ENCODE peak calls at places on chromosomes 5 and 9, in four cellular contexts. L, H, I and Q are unnamed samples.

GRCh38 chr9:129237195-129237611 is 59.1 kb upstream of the IER5L start:
- DNase-seq in I (peak), L (no peak), H (no peak), Q (peak)

GRCh38 chr9:136614967-136615623 is 47.6 kb upstream of the EGFL7 start:
- DNase-seq in H (no peak), I (no peak), L (no peak), Q (no peak)

GRCh38 chr5:88724201-88724600 is 158.8 kb downstream of the MEF2C start:
- DNase-seq in I (no peak), H (no peak), L (peak), Q (no peak)

GRCh38 chr9:73183917-73184861 is 32.5 kb downstream of the ANXA1 start:
- DNase-seq in L (peak), H (peak), I (no peak), Q (no peak)

GRCh38 chr5:171367424-171368370 is 20.0 kb upstream of the NPM1 start:
- DNase-seq in L (no peak), I (no peak), H (no peak), Q (no peak)

GRCh38 chr5:11385251-11385900 is 518.9 kb downstream of the CTNND2 start:
- DNase-seq in L (no peak), H (no peak), I (no peak), Q (no peak)

GRCh38 chr9:129232839-129233568 is 54.9 kb upstream of the IER5L start:
- DNase-seq in H (no peak), L (no peak), I (no peak), Q (no peak)

GRCh38 chr5:146539973-146540372 is 24.0 kb upstream of the GPR151 start:
- DNase-seq in L (no peak), H (no peak), I (no peak), Q (no peak)

GRCh38 chr9:34962530-34962929 is 4.4 kb downstream of the PHF24 start:
- DNase-seq in L (no peak), H (no peak), I (no peak), Q (no peak)

GRCh38 chr9:34292552-34292951 is 36.5 kb downstream of the KIF24 start:
- DNase-seq in H (no peak), L (no peak), I (no peak), Q (no peak)

GRCh38 chr9:72193478-72193881 is 44.2 kb downstream of the GDA start:
- DNase-seq in I (no peak), L (no peak), H (no peak), Q (no peak)

GRCh38 chr5:63262191-63262981 is 683.8 kb downstream of the LRRC70 start:
- DNase-seq in I (no peak), H (no peak), L (no peak), Q (no peak)

GRCh38 chr5:12911156-12911555 is 1006.9 kb upstream of the CTNND2 start:
- DNase-seq in I (no peak), H (no peak), L (no peak), Q (no peak)

GRCh38 chr5:41835625-41836024 is 34.6 kb downstream of the OXCT1 start:
- DNase-seq in L (no peak), H (no peak), I (no peak), Q (peak)

GRCh38 chr5:150131461-150131860 is 24.2 kb downstream of the PDGFRB start:
- DNase-seq in I (no peak), L (no peak), H (no peak), Q (no peak)

GRCh38 chr5:173324115-173325001 is 3.9 kb downstream of the STC2 start:
- DNase-seq in L (peak), H (peak), I (no peak), Q (peak)

GRCh38 chr9:100602302-100602930 is 24.5 kb downstream of the CAVIN4 start:
- DNase-seq in H (peak), I (no peak), L (peak), Q (no peak)

GRCh38 chr9:9961934-9962333 is 650.9 kb downstream of the PTPRD start:
- DNase-seq in L (no peak), H (no peak), I (no peak), Q (no peak)

GRCh38 chr9:105148328-105149006 is 96.0 kb upstream of the SLC44A1 start:
- DNase-seq in L (no peak), H (no peak), I (no peak), Q (no peak)

GRCh38 chr9:112844771-112845542 is 45.7 kb downstream of the SLC46A2 start:
- DNase-seq in H (peak), I (peak), L (peak), Q (peak)

GRCh38 chr5:135709998-135710670 is 124.3 kb upstream of the SLC25A48 start:
- DNase-seq in H (no peak), I (no peak), L (no peak), Q (no peak)

GRCh38 chr9:16832101-16832500 is 38.4 kb downstream of the BNC2 start:
- DNase-seq in I (no peak), H (no peak), L (no peak), Q (no peak)

GRCh38 chr5:65611524-65611923 is 12.6 kb downstream of the TRIM23 start:
- DNase-seq in L (peak), H (no peak), I (no peak), Q (no peak)

GRCh38 chr9:137918331-137919094 is 40.9 kb downstream of the CACNA1B start:
- DNase-seq in I (no peak), L (no peak), H (no peak), Q (no peak)

GRCh38 chr5:176740702-176741565 is 69.4 kb upstream of the UNC5A start:
- DNase-seq in L (peak), H (no peak), I (no peak), Q (no peak)

GRCh38 chr9:32954642-32955041 is 46.8 kb downstream of the APTX start:
- DNase-seq in L (no peak), H (no peak), I (no peak), Q (no peak)

GRCh38 chr5:77152441-77152840 is 58.0 kb upstream of the PDE8B start:
- DNase-seq in I (no peak), H (no peak), L (no peak), Q (no peak)